ENCODE peak calls at places on chromosomes 4 and X, in ten cellular contexts. One of them, this sample, is unnamed.

GRCh38 chrX:9221714-9222113 is 187.8 kb upstream of the FAM9B start:
- DNase-seq in transverse colon: no peak
- DNase-seq in esophagus squamous epithelium: no peak
- DNase-seq in ovary: no peak
- DNase-seq in prostate gland: no peak
- DNase-seq in heart left ventricle: no peak
- DNase-seq in uterus: no peak
- DNase-seq in tibial nerve: no peak
- DNase-seq in suprapubic skin: no peak
- DNase-seq in HCT116: no peak
- DNase-seq in this sample: no peak

GRCh38 chrX:110026099-110026844 is 23.4 kb downstream of the TMEM164 start:
- DNase-seq in transverse colon: peak; percentile 67
- DNase-seq in esophagus squamous epithelium: no peak
- DNase-seq in ovary: no peak
- DNase-seq in prostate gland: no peak
- DNase-seq in heart left ventricle: no peak
- DNase-seq in uterus: no peak
- DNase-seq in tibial nerve: no peak
- DNase-seq in suprapubic skin: no peak
- DNase-seq in HCT116: no peak
- DNase-seq in this sample: peak; percentile 9

GRCh38 chr4:60396680-60397079 is 803.4 kb upstream of the ADGRL3 start:
- DNase-seq in transverse colon: no peak
- DNase-seq in esophagus squamous epithelium: no peak
- DNase-seq in ovary: no peak
- DNase-seq in prostate gland: no peak
- DNase-seq in heart left ventricle: no peak
- DNase-seq in uterus: no peak
- DNase-seq in tibial nerve: no peak
- DNase-seq in suprapubic skin: no peak
- DNase-seq in HCT116: no peak
- DNase-seq in this sample: no peak

GRCh38 chr4:10204401-10205058 is 87.9 kb upstream of the WDR1 start:
- DNase-seq in transverse colon: no peak
- DNase-seq in esophagus squamous epithelium: no peak
- DNase-seq in ovary: no peak
- DNase-seq in prostate gland: no peak
- DNase-seq in heart left ventricle: peak; percentile 71
- DNase-seq in uterus: no peak
- DNase-seq in tibial nerve: no peak
- DNase-seq in suprapubic skin: no peak
- DNase-seq in HCT116: no peak
- DNase-seq in this sample: no peak

GRCh38 chr4:187218705-187219245 is 495.1 kb upstream of the FAT1 start:
- DNase-seq in transverse colon: no peak
- DNase-seq in esophagus squamous epithelium: no peak
- DNase-seq in ovary: no peak
- DNase-seq in prostate gland: no peak
- DNase-seq in heart left ventricle: no peak
- DNase-seq in uterus: no peak
- DNase-seq in tibial nerve: no peak
- DNase-seq in suprapubic skin: no peak
- DNase-seq in HCT116: no peak
- DNase-seq in this sample: no peak

GRCh38 chr4:83548151-83548905 is 12.4 kb downstream of the GPAT3 start:
- DNase-seq in transverse colon: peak; percentile 86
- DNase-seq in esophagus squamous epithelium: peak; percentile 10
- DNase-seq in ovary: peak; percentile 29
- DNase-seq in prostate gland: peak; percentile 73
- DNase-seq in heart left ventricle: peak; percentile 69
- DNase-seq in uterus: peak; percentile 17
- DNase-seq in tibial nerve: peak; percentile 26
- DNase-seq in suprapubic skin: peak; percentile 82
- DNase-seq in HCT116: peak; percentile 99
- DNase-seq in this sample: peak; percentile 85

GRCh38 chr4:1676605-1677525 is 7.2 kb downstream of the FAM53A start:
- DNase-seq in transverse colon: no peak
- DNase-seq in esophagus squamous epithelium: no peak
- DNase-seq in ovary: no peak
- DNase-seq in prostate gland: no peak
- DNase-seq in heart left ventricle: no peak
- DNase-seq in uterus: no peak
- DNase-seq in tibial nerve: no peak
- DNase-seq in suprapubic skin: no peak
- DNase-seq in HCT116: no peak
- DNase-seq in this sample: no peak

GRCh38 chr4:125268065-125268755 is 46.5 kb upstream of the FAT4 start:
- DNase-seq in transverse colon: no peak
- DNase-seq in esophagus squamous epithelium: no peak
- DNase-seq in ovary: no peak
- DNase-seq in prostate gland: no peak
- DNase-seq in heart left ventricle: no peak
- DNase-seq in uterus: no peak
- DNase-seq in tibial nerve: no peak
- DNase-seq in suprapubic skin: no peak
- DNase-seq in HCT116: no peak
- DNase-seq in this sample: no peak

GRCh38 chr4:106893395-106893881 is 142.7 kb downstream of the DKK2 start:
- DNase-seq in transverse colon: no peak
- DNase-seq in esophagus squamous epithelium: no peak
- DNase-seq in ovary: no peak
- DNase-seq in prostate gland: no peak
- DNase-seq in heart left ventricle: no peak
- DNase-seq in uterus: no peak
- DNase-seq in tibial nerve: no peak
- DNase-seq in suprapubic skin: no peak
- DNase-seq in HCT116: no peak
- DNase-seq in this sample: no peak

GRCh38 chr4:145034727-145035211 is 63.2 kb downstream of the ANAPC10 start:
- DNase-seq in transverse colon: no peak
- DNase-seq in esophagus squamous epithelium: no peak
- DNase-seq in ovary: no peak
- DNase-seq in prostate gland: no peak
- DNase-seq in heart left ventricle: no peak
- DNase-seq in uterus: no peak
- DNase-seq in tibial nerve: no peak
- DNase-seq in suprapubic skin: no peak
- DNase-seq in HCT116: peak; percentile 55
- DNase-seq in this sample: no peak

GRCh38 chrX:71103110-71103983 is 3.2 kb downstream of the CXorf65 start:
- DNase-seq in transverse colon: peak; percentile 53
- DNase-seq in esophagus squamous epithelium: no peak
- DNase-seq in ovary: peak; percentile 24
- DNase-seq in prostate gland: no peak
- DNase-seq in heart left ventricle: peak; percentile 63
- DNase-seq in uterus: no peak
- DNase-seq in tibial nerve: no peak
- DNase-seq in suprapubic skin: no peak
- DNase-seq in HCT116: no peak
- DNase-seq in this sample: no peak

GRCh38 chr4:1305261-1305711 is 15.6 kb downstream of the MAEA start:
- DNase-seq in transverse colon: no peak
- DNase-seq in esophagus squamous epithelium: no peak
- DNase-seq in ovary: peak; percentile 13
- DNase-seq in prostate gland: no peak
- DNase-seq in heart left ventricle: peak; percentile 28
- DNase-seq in uterus: no peak
- DNase-seq in tibial nerve: no peak
- DNase-seq in suprapubic skin: no peak
- DNase-seq in HCT116: peak; percentile 75
- DNase-seq in this sample: no peak

GRCh38 chrX:28697732-28698131 is 110.5 kb downstream of the IL1RAPL1 start:
- DNase-seq in transverse colon: no peak
- DNase-seq in esophagus squamous epithelium: no peak
- DNase-seq in ovary: no peak
- DNase-seq in prostate gland: no peak
- DNase-seq in heart left ventricle: no peak
- DNase-seq in uterus: no peak
- DNase-seq in tibial nerve: no peak
- DNase-seq in suprapubic skin: no peak
- DNase-seq in HCT116: no peak
- DNase-seq in this sample: no peak

GRCh38 chr4:138901177-138901576 is 114.4 kb upstream of the NOCT start:
- DNase-seq in transverse colon: no peak
- DNase-seq in esophagus squamous epithelium: no peak
- DNase-seq in ovary: no peak
- DNase-seq in prostate gland: no peak
- DNase-seq in heart left ventricle: no peak
- DNase-seq in uterus: no peak
- DNase-seq in tibial nerve: no peak
- DNase-seq in suprapubic skin: no peak
- DNase-seq in HCT116: no peak
- DNase-seq in this sample: no peak

GRCh38 chr4:6263541-6264540 is 5.8 kb upstream of the WFS1 start:
- DNase-seq in transverse colon: peak; percentile 57
- DNase-seq in esophagus squamous epithelium: no peak
- DNase-seq in ovary: peak; percentile 74
- DNase-seq in prostate gland: no peak
- DNase-seq in heart left ventricle: peak; percentile 63
- DNase-seq in uterus: no peak
- DNase-seq in tibial nerve: no peak
- DNase-seq in suprapubic skin: no peak
- DNase-seq in HCT116: no peak
- DNase-seq in this sample: peak; percentile 56

GRCh38 chrX:104156630-104157529 is at the start of gene SLC25A53:
- DNase-seq in transverse colon: peak; percentile 80
- DNase-seq in esophagus squamous epithelium: peak; percentile 22
- DNase-seq in ovary: peak; percentile 73
- DNase-seq in prostate gland: peak; percentile 63
- DNase-seq in heart left ventricle: peak; percentile 78
- DNase-seq in uterus: peak; percentile 68
- DNase-seq in tibial nerve: peak; percentile 69
- DNase-seq in suprapubic skin: peak; percentile 87
- DNase-seq in HCT116: peak; percentile 70
- DNase-seq in this sample: peak; percentile 75
- TF ChIP-seq POLR2A in transverse colon: peak; percentile 68
- TF ChIP-seq POLR2A in esophagus squamous epithelium: no peak
- TF ChIP-seq POLR2A in ovary: peak; percentile 43
- TF ChIP-seq POLR2A in prostate gland: peak; percentile 29
- TF ChIP-seq POLR2A in heart left ventricle: no peak
- TF ChIP-seq POLR2A in uterus: peak; percentile 37
- TF ChIP-seq POLR2A in tibial nerve: peak; percentile 20
- TF ChIP-seq POLR2A in suprapubic skin: no peak
- TF ChIP-seq POLR2A in HCT116: no peak
- TF ChIP-seq POLR2A in this sample: peak; percentile 75

GRCh38 chr4:2934077-2934812 is 29.0 kb downstream of the NOP14 start:
- DNase-seq in transverse colon: peak; percentile 69
- DNase-seq in esophagus squamous epithelium: no peak
- DNase-seq in ovary: peak; percentile 75
- DNase-seq in prostate gland: no peak
- DNase-seq in heart left ventricle: peak; percentile 82
- DNase-seq in uterus: peak; percentile 75
- DNase-seq in tibial nerve: peak; percentile 62
- DNase-seq in suprapubic skin: peak; percentile 87
- DNase-seq in HCT116: no peak
- DNase-seq in this sample: peak; percentile 49

GRCh38 chr4:2936773-2937145 is 26.4 kb downstream of the NOP14 start:
- DNase-seq in transverse colon: no peak
- DNase-seq in esophagus squamous epithelium: no peak
- DNase-seq in ovary: peak; percentile 24
- DNase-seq in prostate gland: no peak
- DNase-seq in heart left ventricle: peak; percentile 37
- DNase-seq in uterus: peak; percentile 21
- DNase-seq in tibial nerve: no peak
- DNase-seq in suprapubic skin: peak; percentile 71
- DNase-seq in HCT116: no peak
- DNase-seq in this sample: peak; percentile 35

GRCh38 chr4:2937146-2937857 is 25.9 kb downstream of the NOP14 start:
- DNase-seq in transverse colon: peak; percentile 4
- DNase-seq in esophagus squamous epithelium: no peak
- DNase-seq in ovary: peak; percentile 31
- DNase-seq in prostate gland: peak; percentile 87
- DNase-seq in heart left ventricle: peak; percentile 62
- DNase-seq in uterus: peak; percentile 21
- DNase-seq in tibial nerve: no peak
- DNase-seq in suprapubic skin: peak; percentile 82
- DNase-seq in HCT116: peak; percentile 68
- DNase-seq in this sample: peak; percentile 58

GRCh38 chr4:2934813-2935761 is 28.1 kb downstream of the NOP14 start:
- DNase-seq in transverse colon: peak; percentile 98
- DNase-seq in esophagus squamous epithelium: peak; percentile 70
- DNase-seq in ovary: peak; percentile 97
- DNase-seq in prostate gland: peak; percentile 94
- DNase-seq in heart left ventricle: peak; percentile 98
- DNase-seq in uterus: peak; percentile 96
- DNase-seq in tibial nerve: peak; percentile 97
- DNase-seq in suprapubic skin: peak; percentile 97
- DNase-seq in HCT116: peak; percentile 77
- DNase-seq in this sample: peak; percentile 98

GRCh38 chr4:2935762-2936743 is 27.2 kb downstream of the NOP14 start:
- DNase-seq in transverse colon: no peak
- DNase-seq in esophagus squamous epithelium: no peak
- DNase-seq in ovary: peak; percentile 19
- DNase-seq in prostate gland: no peak
- DNase-seq in heart left ventricle: peak; percentile 45
- DNase-seq in uterus: peak; percentile 15
- DNase-seq in tibial nerve: no peak
- DNase-seq in suprapubic skin: peak; percentile 78
- DNase-seq in HCT116: peak; percentile 69
- DNase-seq in this sample: no peak
- H3K4me1 ChIP-seq in transverse colon: peaks cover 29% of the 10 kb centered on the region
- H3K4me1 ChIP-seq in esophagus squamous epithelium: peaks cover 47% of the 10 kb centered on the region
- H3K4me1 ChIP-seq in ovary: peaks cover 8% of the 10 kb centered on the region
- H3K4me1 ChIP-seq in prostate gland: peaks cover 19% of the 10 kb centered on the region
- H3K4me1 ChIP-seq in heart left ventricle: peaks cover 16% of the 10 kb centered on the region
- H3K4me1 ChIP-seq in uterus: no peaks in the 10 kb centered on the region
- H3K4me1 ChIP-seq in tibial nerve: no peaks in the 10 kb centered on the region
- H3K4me1 ChIP-seq in suprapubic skin: peaks cover 58% of the 10 kb centered on the region
- H3K4me1 ChIP-seq in HCT116: peaks cover 45% of the 10 kb centered on the region
- H3K4me1 ChIP-seq in this sample: peaks cover 48% of the 10 kb centered on the region

GRCh38 chr4:108356209-108356535 is 187.4 kb upstream of the LEF1 start:
- DNase-seq in transverse colon: no peak
- DNase-seq in esophagus squamous epithelium: no peak
- DNase-seq in ovary: no peak
- DNase-seq in prostate gland: no peak
- DNase-seq in heart left ventricle: no peak
- DNase-seq in uterus: no peak
- DNase-seq in tibial nerve: no peak
- DNase-seq in suprapubic skin: no peak
- DNase-seq in HCT116: no peak
- DNase-seq in this sample: no peak
- TF ChIP-seq POLR2A in transverse colon: no peak
- TF ChIP-seq POLR2A in esophagus squamous epithelium: no peak
- TF ChIP-seq POLR2A in ovary: no peak
- TF ChIP-seq POLR2A in prostate gland: no peak
- TF ChIP-seq POLR2A in heart left ventricle: no peak
- TF ChIP-seq POLR2A in uterus: no peak
- TF ChIP-seq POLR2A in tibial nerve: no peak
- TF ChIP-seq POLR2A in suprapubic skin: no peak
- TF ChIP-seq POLR2A in HCT116: no peak
- TF ChIP-seq POLR2A in this sample: no peak

DNA sequence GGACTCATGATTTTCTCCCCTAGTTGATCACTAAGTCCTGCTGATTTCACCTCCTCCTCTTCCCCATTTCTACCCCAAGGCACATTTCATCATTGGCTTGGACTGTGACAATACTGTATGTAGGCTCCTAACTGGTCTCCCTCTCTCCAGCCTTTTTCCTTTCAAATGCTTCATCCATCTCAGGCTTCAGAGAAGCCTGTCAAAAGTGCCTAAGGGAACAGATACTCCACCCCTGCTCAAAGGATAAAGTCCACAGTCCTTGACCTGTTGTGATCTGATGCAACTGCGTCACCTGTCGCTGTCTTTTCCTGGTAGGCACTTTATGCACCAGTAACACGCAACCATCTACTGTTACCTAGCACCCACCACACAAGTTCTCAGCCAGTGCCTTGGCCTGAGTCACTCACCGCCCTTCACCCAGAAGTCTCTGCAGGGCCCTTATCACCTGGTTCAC is 12.8 kb downstream of the SCARB2 start:
- DNase-seq in transverse colon: peak; percentile 69
- DNase-seq in esophagus squamous epithelium: no peak
- DNase-seq in ovary: no peak
- DNase-seq in prostate gland: no peak
- DNase-seq in heart left ventricle: no peak
- DNase-seq in uterus: no peak
- DNase-seq in tibial nerve: no peak
- DNase-seq in suprapubic skin: no peak
- DNase-seq in HCT116: no peak
- DNase-seq in this sample: peak; percentile 76
- H3K4me1 ChIP-seq in transverse colon: peaks cover 65% of the 10 kb centered on the region
- H3K4me1 ChIP-seq in esophagus squamous epithelium: peaks cover 71% of the 10 kb centered on the region
- H3K4me1 ChIP-seq in ovary: peaks cover 34% of the 10 kb centered on the region
- H3K4me1 ChIP-seq in prostate gland: peaks cover 39% of the 10 kb centered on the region
- H3K4me1 ChIP-seq in heart left ventricle: peaks cover 46% of the 10 kb centered on the region
- H3K4me1 ChIP-seq in uterus: peaks cover 28% of the 10 kb centered on the region
- H3K4me1 ChIP-seq in tibial nerve: peaks cover 5% of the 10 kb centered on the region
- H3K4me1 ChIP-seq in suprapubic skin: peaks cover 75% of the 10 kb centered on the region
- H3K4me1 ChIP-seq in HCT116: peaks cover 10% of the 10 kb centered on the region
- H3K4me1 ChIP-seq in this sample: peaks cover 95% of the 10 kb centered on the region

This sample was measured in body of pancreas.